ENCODE peak calls at places on chromosomes 6 and 20, in four cellular contexts. D, H, F and X are unnamed samples.

GRCh38 chr20:61500791-61501321 is 248.8 kb downstream of the CDH4 start:
- DNase-seq in D (no peak), H (no peak), F (no peak), X (no peak)

GRCh38 chr6:33676416-33677152 is 34.9 kb downstream of the UQCC2 start:
- DNase-seq in D (no peak), H (no peak), F (no peak), X (no peak)

GRCh38 chr6:166624275-166624674 is 2.8 kb downstream of the RPS6KA2 start:
- DNase-seq in D (no peak), H (no peak), F (no peak), X (no peak)

GRCh38 chr6:46352541-46353267 is 138.5 kb downstream of the RCAN2 start:
- DNase-seq in D (no peak), H (no peak), F (peak), X (no peak)

GRCh38 chr6:161631676-161632194 is 357.9 kb upstream of the AGPAT4 start:
- DNase-seq in D (no peak), H (no peak), F (no peak), X (no peak)

GRCh38 chr20:53642196-53643030 is 48.8 kb upstream of the ZNF217 start:
- DNase-seq in D (peak), H (no peak), F (peak), X (peak)

GRCh38 chr6:110328231-110328630 is 29.9 kb downstream of the METTL24 start:
- DNase-seq in D (no peak), H (no peak), F (no peak), X (no peak)

GRCh38 chr6:74166849-74167248 is 470.8 kb downstream of the CD109 start:
- DNase-seq in D (no peak), H (no peak), F (no peak), X (no peak)

GRCh38 chr20:16615199-16615598 is 42.0 kb upstream of the KIF16B start:
- DNase-seq in D (no peak), H (no peak), F (no peak), X (no peak)

GRCh38 chr6:142702501-142703460 is 242.2 kb downstream of the HIVEP2 start:
- DNase-seq in D (no peak), H (no peak), F (peak), X (no peak)

GRCh38 chr6:42423244-42423643 is 28.5 kb downstream of the TRERF1 start:
- DNase-seq in D (no peak), H (peak), F (no peak), X (no peak)

GRCh38 chr20:16608265-16608636 is 35.0 kb upstream of the KIF16B start:
- DNase-seq in D (no peak), H (no peak), F (no peak), X (no peak)

GRCh38 chr20:56656632-56657031 is 27.5 kb downstream of the TFAP2C start:
- DNase-seq in D (no peak), H (no peak), F (no peak), X (no peak)

GRCh38 chr6:30748851-30749540 is 4.6 kb upstream of the IER3 start:
- DNase-seq in D (peak), H (no peak), F (no peak), X (no peak)

GRCh38 chr6:165805067-165805525 is 142.1 kb upstream of the PDE10A start:
- DNase-seq in D (no peak), H (no peak), F (no peak), X (no peak)

GRCh38 chr6:5979650-5980427 is 26.9 kb downstream of the NRN1 start:
- DNase-seq in D (no peak), H (no peak), F (no peak), X (no peak)

GRCh38 chr6:133973109-133973971 is 20.3 kb downstream of the TBPL1 start:
- DNase-seq in D (peak), H (peak), F (peak), X (peak)

GRCh38 chr20:2314759-2315439 is 19.1 kb downstream of the TGM3 start:
- DNase-seq in D (no peak), H (no peak), F (peak), X (no peak)

GRCh38 chr20:49446808-49447207 is 35.7 kb downstream of the KCNB1 start:
- DNase-seq in D (no peak), H (no peak), F (no peak), X (no peak)

GRCh38 chr20:21520702-21521595 is 7.1 kb upstream of the NKX2-2 start:
- DNase-seq in D (no peak), H (no peak), F (no peak), X (peak)

GRCh38 chr6:44303842-44304241 is 9.3 kb downstream of the AARS2 start:
- DNase-seq in D (no peak), H (no peak), F (no peak), X (no peak)

GRCh38 chr20:4156411-4156810 is 141.1 kb upstream of the RNF24 start:
- DNase-seq in D (no peak), H (no peak), F (no peak), X (no peak)

GRCh38 chr6:155628315-155628714 is 172.7 kb upstream of the NOX3 start:
- DNase-seq in D (no peak), H (peak), F (no peak), X (no peak)

GRCh38 chr6:113340371-113340770 is 516.8 kb upstream of the MARCKS start:
- DNase-seq in D (no peak), H (no peak), F (no peak), X (no peak)

GRCh38 chr6:28225056-28225834 is at the start of gene ZSCAN9:
- DNase-seq in D (peak), H (peak), F (peak), X (peak)

GRCh38 chr20:63957004-63957689 is 931 bp upstream of the UCKL1 start:
- DNase-seq in D (peak), H (no peak), F (peak), X (peak)

GRCh38 chr20:40160151-40160550 is 528.9 kb downstream of the MAFB start:
- DNase-seq in D (peak), H (peak), F (peak), X (peak)

GRCh38 chr6:46940433-46941226 is 18.9 kb upstream of the ADGRF5 start:
- DNase-seq in D (no peak), H (no peak), F (no peak), X (no peak)

GRCh38 chr20:23230766-23231385 is 119.7 kb upstream of the NXT1 start:
- DNase-seq in D (no peak), H (no peak), F (no peak), X (no peak)

GRCh38 chr20:63116412-63117106 is 99.4 kb downstream of the YTHDF1 start:
- DNase-seq in D (no peak), H (no peak), F (peak), X (peak)

GRCh38 chr6:156955494-156956183 is 178.5 kb downstream of the ARID1B start:
- DNase-seq in D (no peak), H (no peak), F (no peak), X (no peak)

GRCh38 chr6:9527679-9528286 is 887.1 kb downstream of the TFAP2A start:
- DNase-seq in D (no peak), H (no peak), F (no peak), X (no peak)

GRCh38 chr6:122789862-122790739 is 1.0 kb downstream of the SMPDL3A start:
- DNase-seq in D (no peak), H (no peak), F (peak), X (no peak)

GRCh38 chr20:57849126-57849867 is 139.5 kb upstream of the PMEPA1 start:
- DNase-seq in D (no peak), H (no peak), F (no peak), X (no peak)

GRCh38 chr20:24465730-24466129 is 3.7 kb upstream of the SYNDIG1 start:
- DNase-seq in D (no peak), H (no peak), F (no peak), X (no peak)

DNA sequence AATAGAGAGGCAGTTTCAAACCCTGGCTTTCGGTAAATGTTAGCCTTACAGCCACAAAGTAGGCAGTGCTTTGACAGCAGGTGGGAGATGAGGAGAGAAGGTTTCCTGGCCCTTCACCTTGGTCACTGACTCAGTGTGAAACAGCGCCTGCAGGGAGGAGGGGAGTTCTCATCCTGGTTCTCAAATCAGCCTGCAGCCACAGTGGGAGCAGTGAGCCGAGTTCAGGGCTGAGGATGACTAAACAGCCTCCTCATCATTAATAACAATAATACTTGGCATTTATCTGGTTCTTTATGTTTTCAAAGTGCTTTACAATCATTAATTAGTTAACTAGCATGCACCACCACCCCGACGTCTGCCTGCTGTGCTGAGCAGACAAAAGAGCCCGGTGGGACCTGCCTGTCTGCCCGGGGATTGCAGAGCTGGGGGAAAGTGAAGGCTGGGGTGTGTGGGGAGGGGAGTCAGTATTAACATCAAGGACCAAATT is 59.6 kb downstream of the PRDM1 start:
- DNase-seq in D (no peak), H (peak), F (no peak), X (no peak)
- TF ChIP-seq TARDBP in D (no peak), H (no peak), F (no peak), X (no peak)

DNA sequence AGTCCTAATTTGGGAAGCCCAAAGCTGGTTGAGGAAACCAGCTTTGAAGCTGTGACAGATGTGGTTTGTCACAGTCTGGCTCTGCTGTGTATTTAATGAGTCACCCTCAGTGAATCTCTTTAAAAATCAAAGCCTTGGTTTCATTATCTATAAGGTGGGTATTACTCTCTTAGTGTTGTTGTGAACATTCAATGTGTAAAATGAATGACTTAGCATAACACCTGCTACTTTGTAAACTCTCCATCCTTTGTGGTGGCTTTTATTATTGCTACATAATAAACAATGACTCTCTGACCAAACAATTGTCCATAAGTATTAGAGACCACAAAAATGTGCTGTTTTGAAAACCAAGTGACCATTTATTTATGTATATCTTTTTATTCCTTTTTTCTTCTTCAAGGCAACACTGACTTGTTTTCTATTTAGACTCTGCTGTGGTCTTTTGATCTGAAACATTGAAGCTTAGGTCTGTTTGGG is 24.6 kb downstream of the PLCB1 start:
- DNase-seq in D (peak), H (peak), F (no peak), X (no peak)
- TF ChIP-seq FOXM1 in D (no peak), H (no peak), F (no peak), X (no peak)

GRCh38 chr6:35895560-35895959 is 25.3 kb downstream of the SRPK1 start:
- DNase-seq in D (no peak), H (no peak), F (no peak), X (no peak)
- TF ChIP-seq BHLHE40 in D (no peak), H (no peak), F (no peak), X (no peak)

GRCh38 chr6:4545929-4546328 is 230.3 kb upstream of the CDYL start:
- DNase-seq in D (no peak), H (no peak), F (no peak), X (no peak)

GRCh38 chr6:4543596-4543995 is 232.6 kb upstream of the CDYL start:
- DNase-seq in D (no peak), H (no peak), F (no peak), X (no peak)
- TF ChIP-seq TARDBP in D (no peak), H (no peak), F (no peak), X (no peak)

GRCh38 chr20:34982270-34983088 is 26.8 kb downstream of the MYH7B start:
- DNase-seq in D (no peak), H (no peak), F (no peak), X (no peak)

GRCh38 chr20:34985439-34986310 is 30.0 kb downstream of the MYH7B start:
- DNase-seq in D (no peak), H (no peak), F (no peak), X (no peak)

GRCh38 chr20:34983089-34983820 is 27.6 kb downstream of the MYH7B start:
- DNase-seq in D (no peak), H (no peak), F (no peak), X (no peak)

GRCh38 chr20:34984756-34985261 is 29.1 kb downstream of the MYH7B start:
- DNase-seq in D (no peak), H (no peak), F (no peak), X (no peak)

DNA sequence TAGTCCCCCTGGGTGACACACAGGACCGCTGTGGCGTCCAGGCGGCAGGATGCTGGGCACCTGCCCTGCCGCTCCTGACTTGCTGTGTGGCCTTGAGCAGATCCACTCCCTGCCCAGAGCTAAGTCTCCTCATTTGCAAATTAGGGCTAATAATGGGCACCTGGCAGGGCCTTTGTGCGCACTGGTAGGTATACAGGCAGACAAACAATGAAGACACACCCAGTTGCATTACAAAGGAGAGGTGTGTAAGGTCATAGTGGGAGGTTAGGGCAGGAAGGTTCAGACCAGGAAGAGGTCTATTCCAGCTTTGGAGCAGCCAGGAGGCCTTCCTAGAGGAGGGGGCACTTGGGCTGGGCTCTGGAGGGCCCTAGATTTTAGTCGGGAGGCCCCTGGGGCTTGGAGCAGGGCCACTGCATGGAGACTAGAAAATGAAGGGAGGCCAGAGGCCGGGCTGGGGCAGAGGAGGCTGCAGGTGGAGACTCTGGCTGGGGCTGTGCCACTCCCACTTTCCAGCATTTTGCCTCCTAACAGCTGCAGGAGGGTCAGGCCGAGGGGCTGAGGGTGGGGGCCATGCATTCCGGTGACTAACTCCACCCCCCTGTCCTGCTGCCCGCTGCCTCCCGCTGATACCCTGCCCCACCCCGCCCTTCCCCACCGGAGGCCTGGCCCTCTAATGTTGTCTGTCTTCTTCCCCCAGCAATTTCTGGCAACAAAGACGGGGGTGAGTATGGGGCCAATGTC is 28.5 kb downstream of the MYH7B start:
- DNase-seq in D (no peak), H (no peak), F (no peak), X (no peak)
- TF ChIP-seq FOXM1 in D (no peak), H (no peak), F (no peak), X (no peak)

GRCh38 chr6:15739353-15739752 is 76.5 kb upstream of the DTNBP1 start:
- DNase-seq in D (no peak), H (no peak), F (no peak), X (no peak)
- TF ChIP-seq BHLHE40 in D (no peak), H (no peak), F (no peak), X (no peak)

GRCh38 chr6:16522937-16523336 is 238.3 kb downstream of the ATXN1 start:
- DNase-seq in D (no peak), H (no peak), F (no peak), X (no peak)

GRCh38 chr6:16521528-16521927 is 239.7 kb downstream of the ATXN1 start:
- DNase-seq in D (no peak), H (no peak), F (no peak), X (no peak)

GRCh38 chr6:16524380-16524707 is 236.9 kb downstream of the ATXN1 start:
- DNase-seq in D (no peak), H (no peak), F (no peak), X (no peak)

GRCh38 chr6:16527691-16528090 is 233.6 kb downstream of the ATXN1 start:
- DNase-seq in D (no peak), H (no peak), F (no peak), X (no peak)

DNA sequence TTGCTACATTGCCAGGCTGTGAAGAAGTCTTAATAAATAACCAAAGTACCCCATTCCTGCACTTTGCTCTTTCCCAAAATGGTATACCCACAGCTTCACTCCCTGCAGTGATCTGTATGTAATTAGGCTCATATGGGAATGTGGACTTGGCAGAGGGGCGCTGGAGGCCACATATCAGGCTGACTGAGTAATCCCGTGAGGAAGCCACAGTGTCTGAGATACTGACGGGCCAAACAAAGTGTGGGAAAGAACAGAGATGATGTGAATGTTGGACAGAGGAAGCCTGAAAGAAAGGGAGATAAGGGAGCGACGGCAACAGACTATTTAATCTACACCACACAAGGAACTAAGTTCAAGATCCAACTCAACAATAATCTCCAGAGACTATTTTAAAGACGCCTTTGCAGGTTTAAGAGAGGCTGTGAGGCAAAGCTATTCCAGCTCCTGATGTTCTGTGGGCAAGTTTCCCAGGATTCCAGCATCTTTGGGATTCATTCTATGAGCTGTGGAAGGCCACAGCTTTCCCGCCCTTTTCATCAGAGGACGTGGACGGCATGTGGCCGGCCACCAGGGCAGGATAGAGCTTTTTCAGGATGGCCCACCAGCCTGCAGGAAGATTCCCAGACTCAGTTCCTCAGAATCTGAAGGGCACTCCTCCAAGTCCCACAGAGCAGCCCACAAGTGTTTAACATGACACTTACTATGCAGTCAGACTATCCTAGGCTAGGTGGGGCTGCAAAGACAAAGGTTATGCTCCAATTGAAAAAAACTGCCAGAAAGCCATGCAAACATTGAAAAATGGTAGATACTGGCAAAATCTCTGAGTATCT is 237.5 kb downstream of the ATXN1 start:
- DNase-seq in D (no peak), H (no peak), F (no peak), X (no peak)
- TF ChIP-seq TARDBP in D (no peak), H (no peak), F (no peak), X (no peak)

GRCh38 chr6:35181933-35182612 is 31.7 kb upstream of the SCUBE3 start:
- DNase-seq in D (no peak), H (no peak), F (no peak), X (no peak)
- TF ChIP-seq FOXM1 in D (no peak), H (no peak), F (no peak), X (no peak)